ENCODE peak calls at places on chromosomes 13 and 19, in eight cellular contexts. Z, K, P, L, C, O, W and T are unnamed samples.

GRCh38 chr19:3055741-3056453 is 6.4 kb downstream of the TLE5 start:
- DNase-seq in Z (no peak), K (no peak), P (no peak), L (no peak), C (no peak), O (no peak), W (peak; percentile 91), T (peak; percentile 91)

GRCh38 chr19:43699506-43700367 is 16.1 kb upstream of the IRGC start:
- DNase-seq in Z (no peak), K (peak; percentile 20), P (peak; percentile 48), L (peak; percentile 52), C (no peak), O (peak; percentile 19), W (no peak), T (no peak)

GRCh38 chr19:30719991-30720329 is 347.8 kb downstream of the ZNF536 start:
- DNase-seq in Z (no peak), K (no peak), P (no peak), L (no peak), C (no peak), O (no peak), W (no peak), T (no peak)

GRCh38 chr13:28527629-28528028 is 32.7 kb upstream of the FLT1 start:
- DNase-seq in Z (no peak), K (no peak), P (no peak), L (no peak), C (no peak), O (no peak), W (no peak), T (no peak)

GRCh38 chr13:107284168-107284567 is 716.2 kb upstream of the ARGLU1 start:
- DNase-seq in Z (no peak), K (no peak), P (no peak), L (no peak), C (peak; percentile 31), O (no peak), W (no peak), T (no peak)

GRCh38 chr19:35126624-35126959 is 8.3 kb downstream of the LGI4 start:
- DNase-seq in Z (no peak), K (no peak), P (peak; percentile 61), L (no peak), C (no peak), O (no peak), W (no peak), T (no peak)

GRCh38 chr13:104491951-104492350 is 1425.7 kb upstream of the SLC10A2 start:
- DNase-seq in Z (no peak), K (no peak), P (no peak), L (no peak), C (no peak), O (no peak), W (no peak), T (no peak)

GRCh38 chr19:43229315-43229714 is 23.9 kb upstream of the PSG4 start:
- DNase-seq in Z (no peak), K (no peak), P (no peak), L (no peak), C (no peak), O (no peak), W (no peak), T (no peak)

GRCh38 chr19:18253716-18254115 is 20.5 kb downstream of the IQCN start:
- DNase-seq in Z (no peak), K (no peak), P (no peak), L (no peak), C (no peak), O (no peak), W (peak; percentile 86), T (no peak)

GRCh38 chr19:3987619-3988371 is 2.5 kb upstream of the EEF2 start:
- DNase-seq in Z (peak; percentile 74), K (peak; percentile 89), P (peak; percentile 70), L (peak; percentile 88), C (no peak), O (peak; percentile 93), W (peak; percentile 85), T (peak; percentile 79)

GRCh38 chr13:40401911-40402776 is 264.3 kb downstream of the FOXO1 start:
- DNase-seq in Z (no peak), K (peak; percentile 75), P (peak; percentile 39), L (no peak), C (peak; percentile 78), O (peak; percentile 50), W (peak; percentile 96), T (peak; percentile 92)

GRCh38 chr13:42330991-42331390 is 59.0 kb downstream of the AKAP11 start:
- DNase-seq in Z (no peak), K (no peak), P (no peak), L (no peak), C (no peak), O (no peak), W (no peak), T (no peak)

GRCh38 chr19:42074513-42075363 is 1.2 kb upstream of the ZNF574 start:
- DNase-seq in Z (no peak), K (peak; percentile 27), P (no peak), L (no peak), C (no peak), O (peak; percentile 32), W (no peak), T (no peak)

GRCh38 chr13:53131361-53131760 is 102.7 kb downstream of the OLFM4 start:
- DNase-seq in Z (no peak), K (no peak), P (no peak), L (no peak), C (no peak), O (no peak), W (no peak), T (no peak)

GRCh38 chr19:558770-559439 is 13.5 kb upstream of the BSG start:
- DNase-seq in Z (no peak), K (no peak), P (peak; percentile 51), L (no peak), C (no peak), O (no peak), W (no peak), T (no peak)

GRCh38 chr19:1074512-1075283 is 7.7 kb downstream of the ARHGAP45 start:
- DNase-seq in Z (peak; percentile 79), K (peak; percentile 84), P (peak; percentile 55), L (no peak), C (no peak), O (peak; percentile 84), W (peak; percentile 89), T (peak; percentile 88)

GRCh38 chr19:42352216-42352892 is 26.9 kb downstream of the MEGF8 start:
- DNase-seq in Z (no peak), K (peak; percentile 16), P (peak; percentile 86), L (peak; percentile 65), C (no peak), O (peak; percentile 20), W (peak; percentile 57), T (no peak)

GRCh38 chr19:13428352-13428751 is 77.9 kb downstream of the CACNA1A start:
- DNase-seq in Z (no peak), K (peak; percentile 18), P (no peak), L (peak; percentile 12), C (no peak), O (peak; percentile 33), W (no peak), T (no peak)

GRCh38 chr13:31119966-31120733 is 41.6 kb downstream of the HSPH1 start:
- DNase-seq in Z (no peak), K (no peak), P (no peak), L (no peak), C (no peak), O (no peak), W (no peak), T (no peak)

GRCh38 chr19:11324079-11324661 is 15.3 kb downstream of the RAB3D start:
- DNase-seq in Z (no peak), K (peak; percentile 37), P (peak; percentile 77), L (no peak), C (peak; percentile 73), O (peak; percentile 48), W (peak; percentile 91), T (peak; percentile 87)

GRCh38 chr13:48000559-48001126 is 430 bp downstream of the SUCLA2 start:
- DNase-seq in Z (no peak), K (no peak), P (no peak), L (no peak), C (no peak), O (no peak), W (no peak), T (no peak)

GRCh38 chr19:10419646-10420443 is 493 bp upstream of the PDE4A start:
- DNase-seq in Z (no peak), K (peak; percentile 68), P (peak; percentile 56), L (no peak), C (no peak), O (peak; percentile 62), W (no peak), T (no peak)

GRCh38 chr13:102771298-102772041 is 2.1 kb downstream of the TEX30 start:
- DNase-seq in Z (no peak), K (no peak), P (no peak), L (no peak), C (no peak), O (no peak), W (no peak), T (no peak)

GRCh38 chr13:30422056-30422914 is at the start of gene UBE2L5:
- DNase-seq in Z (peak; percentile 39), K (peak; percentile 76), P (peak; percentile 58), L (peak; percentile 62), C (no peak), O (peak; percentile 69), W (peak; percentile 79), T (peak; percentile 83)

GRCh38 chr13:76455960-76456359 is 430.2 kb downstream of the KCTD12 start:
- DNase-seq in Z (no peak), K (no peak), P (no peak), L (no peak), C (no peak), O (no peak), W (no peak), T (no peak)

GRCh38 chr19:2611483-2612464 is 90.7 kb downstream of the GNG7 start:
- DNase-seq in Z (no peak), K (no peak), P (no peak), L (no peak), C (no peak), O (no peak), W (no peak), T (no peak)

GRCh38 chr19:8107301-8107903 is 42.0 kb downstream of the FBN3 start:
- DNase-seq in Z (no peak), K (no peak), P (no peak), L (no peak), C (no peak), O (no peak), W (no peak), T (no peak)

GRCh38 chr13:71712988-71713653 is 153.9 kb downstream of the DACH1 start:
- DNase-seq in Z (no peak), K (no peak), P (no peak), L (no peak), C (no peak), O (no peak), W (peak; percentile 44), T (no peak)

GRCh38 chr19:9622531-9622930 is 1.5 kb upstream of the ZNF561 start:
- DNase-seq in Z (no peak), K (no peak), P (no peak), L (no peak), C (peak; percentile 3), O (no peak), W (peak; percentile 59), T (no peak)